ENCODE peak calls at places on chromosomes 1 and 21, in five cellular contexts. H, N, U, Z and T are unnamed samples.

GRCh38 chr1:93686497-93687250 is 5.0 kb upstream of the BCAR3 start:
- DNase-seq in H (no peak), N (no peak), U (no peak), Z (no peak), T (no peak)

GRCh38 chr1:245046764-245047163 is 108.0 kb upstream of the KIF26B start:
- DNase-seq in H (no peak), N (no peak), U (no peak), Z (no peak), T (peak)

GRCh38 chr21:34846601-34847112 is 177.9 kb downstream of the CLIC6 start:
- DNase-seq in H (no peak), N (no peak), U (no peak), Z (no peak), T (no peak)

GRCh38 chr1:156233421-156234127 is 8.4 kb upstream of the BGLAP start:
- DNase-seq in H (no peak), N (no peak), U (no peak), Z (peak), T (no peak)

GRCh38 chr21:43370091-43370658 is 56.8 kb downstream of the SIK1 start:
- DNase-seq in H (no peak), N (no peak), U (no peak), Z (no peak), T (peak)

GRCh38 chr1:200314085-200314750 is 95.6 kb downstream of the ZNF281 start:
- DNase-seq in H (no peak), N (no peak), U (no peak), Z (peak), T (no peak)

GRCh38 chr21:33071878-33072306 is 2.0 kb downstream of the OLIG1 start:
- DNase-seq in H (no peak), N (no peak), U (no peak), Z (no peak), T (peak)

GRCh38 chr1:160638926-160639325 is 7.9 kb downstream of the SLAMF1 start:
- DNase-seq in H (no peak), N (no peak), U (no peak), Z (no peak), T (no peak)

GRCh38 chr1:154324241-154324640 is 1.1 kb upstream of the ATP8B2 start:
- DNase-seq in H (no peak), N (no peak), U (no peak), Z (no peak), T (no peak)

GRCh38 chr1:85894651-85895050 is 186.4 kb upstream of the ZNHIT6 start:
- DNase-seq in H (no peak), N (no peak), U (no peak), Z (peak), T (peak)

GRCh38 chr21:16794944-16795343 is 717.9 kb upstream of the CXADR start:
- DNase-seq in H (no peak), N (no peak), U (no peak), Z (peak), T (no peak)

GRCh38 chr1:95369985-95370670 is 136.1 kb downstream of the RWDD3 start:
- DNase-seq in H (no peak), N (no peak), U (no peak), Z (no peak), T (no peak)

GRCh38 chr1:108747128-108747827 is 804 bp downstream of the STXBP3 start:
- DNase-seq in H (no peak), N (peak), U (peak), Z (peak), T (peak)

GRCh38 chr1:201656670-201657032 is 117.7 kb downstream of the NAV1 start:
- DNase-seq in H (no peak), N (no peak), U (no peak), Z (no peak), T (no peak)

GRCh38 chr1:216820345-216820744 is 97.1 kb upstream of the ESRRG start:
- DNase-seq in H (no peak), N (no peak), U (no peak), Z (no peak), T (no peak)

GRCh38 chr1:218344814-218345672 is at the start of gene TGFB2:
- DNase-seq in H (no peak), N (no peak), U (peak), Z (no peak), T (no peak)

GRCh38 chr1:31799196-31799894 is 16.5 kb downstream of the SPOCD1 start:
- DNase-seq in H (no peak), N (no peak), U (no peak), Z (no peak), T (peak)

GRCh38 chr1:182707116-182707515 is 22.7 kb upstream of the RGS8 start:
- DNase-seq in H (no peak), N (no peak), U (no peak), Z (no peak), T (no peak)

GRCh38 chr1:31010081-31010989 is 55.2 kb downstream of the PUM1 start:
- DNase-seq in H (peak), N (no peak), U (no peak), Z (peak), T (no peak)

GRCh38 chr1:196160066-196160795 is 448.0 kb downstream of the KCNT2 start:
- DNase-seq in H (no peak), N (no peak), U (no peak), Z (peak), T (no peak)

GRCh38 chr21:45088116-45088515 is 13.7 kb downstream of the ADARB1 start:
- DNase-seq in H (no peak), N (no peak), U (no peak), Z (no peak), T (no peak)

GRCh38 chr21:45930792-45931191 is 50.8 kb upstream of the COL6A1 start:
- DNase-seq in H (no peak), N (no peak), U (no peak), Z (no peak), T (no peak)

GRCh38 chr1:107807405-107807804 is 157.6 kb downstream of the VAV3 start:
- DNase-seq in H (no peak), N (no peak), U (no peak), Z (no peak), T (no peak)

GRCh38 chr1:25748531-25749205 is 51.3 kb upstream of the SELENON start:
- DNase-seq in H (no peak), N (no peak), U (no peak), Z (no peak), T (no peak)

GRCh38 chr1:92958203-92958970 is 2.9 kb downstream of the DIPK1A start:
- DNase-seq in H (no peak), N (no peak), U (no peak), Z (no peak), T (no peak)

GRCh38 chr1:53061123-53061858 is 722 bp upstream of the PODN start:
- DNase-seq in H (no peak), N (no peak), U (no peak), Z (no peak), T (no peak)

GRCh38 chr1:207995576-207995975 is 84.7 kb upstream of the CD34 start:
- DNase-seq in H (no peak), N (no peak), U (no peak), Z (no peak), T (no peak)

GRCh38 chr1:245304698-245305097 is 149.9 kb downstream of the KIF26B start:
- DNase-seq in H (no peak), N (no peak), U (no peak), Z (no peak), T (no peak)

GRCh38 chr1:206867716-206868115 is 2.3 kb downstream of the IL20 start:
- DNase-seq in H (no peak), N (no peak), U (no peak), Z (no peak), T (no peak)

GRCh38 chr1:245641384-245641783 is 486.6 kb downstream of the KIF26B start:
- DNase-seq in H (no peak), N (no peak), U (no peak), Z (no peak), T (no peak)

GRCh38 chr1:159960721-159961381 is 6.8 kb upstream of the SLAMF9 start:
- DNase-seq in H (no peak), N (no peak), U (no peak), Z (peak), T (no peak)